ENCODE peak calls at places on chromosomes 13 and 19, in six cellular contexts. H, Z, B, L, E and T are unnamed samples.

GRCh38 chr19:29927944-29928669 is 13.9 kb upstream of the URI1 start:
- DNase-seq in H (no peak), Z (no peak), B (no peak), L (peak), E (no peak), T (no peak)

GRCh38 chr19:1104452-1105216 is 840 bp downstream of the GPX4 start:
- DNase-seq in H (peak), Z (peak), B (peak), L (peak), E (peak), T (peak)

GRCh38 chr13:112522578-112522977 is 65.4 kb downstream of the TUBGCP3 start:
- DNase-seq in H (peak), Z (no peak), B (no peak), L (no peak), E (peak), T (peak)

GRCh38 chr19:35167251-35168119 is 12.9 kb downstream of the FXYD5 start:
- DNase-seq in H (no peak), Z (no peak), B (no peak), L (peak), E (no peak), T (no peak)

GRCh38 chr13:80529734-80530133 is 188.8 kb upstream of the SPRY2 start:
- DNase-seq in H (no peak), Z (no peak), B (no peak), L (no peak), E (no peak), T (no peak)

GRCh38 chr19:50559636-50560035 is 8.6 kb downstream of the LRRC4B start:
- DNase-seq in H (no peak), Z (no peak), B (no peak), L (no peak), E (no peak), T (no peak)

GRCh38 chr13:21980049-21980448 is 309.2 kb downstream of the FGF9 start:
- DNase-seq in H (no peak), Z (no peak), B (no peak), L (no peak), E (no peak), T (no peak)

GRCh38 chr13:98203641-98204326 is 26.7 kb upstream of the RNF113B start:
- DNase-seq in H (no peak), Z (peak), B (no peak), L (no peak), E (no peak), T (no peak)

GRCh38 chr13:91745962-91746361 is 347.5 kb downstream of the GPC5 start:
- DNase-seq in H (no peak), Z (no peak), B (no peak), L (no peak), E (no peak), T (no peak)

GRCh38 chr13:24627090-24627714 is 53.0 kb upstream of the ATP12A start:
- DNase-seq in H (no peak), Z (peak), B (peak), L (peak), E (peak), T (no peak)

GRCh38 chr13:107625648-107626047 is 589.7 kb downstream of the LIG4 start:
- DNase-seq in H (no peak), Z (no peak), B (no peak), L (no peak), E (no peak), T (no peak)

GRCh38 chr13:34462843-34463242 is 479.2 kb upstream of the NBEA start:
- DNase-seq in H (peak), Z (peak), B (no peak), L (no peak), E (no peak), T (peak)

GRCh38 chr19:29040951-29041350 is 172.0 kb downstream of the UQCRFS1 start:
- DNase-seq in H (no peak), Z (no peak), B (peak), L (peak), E (no peak), T (no peak)

GRCh38 chr13:52383362-52383761 is 22.6 kb downstream of the THSD1 start:
- DNase-seq in H (peak), Z (no peak), B (no peak), L (no peak), E (no peak), T (no peak)

GRCh38 chr13:30618186-30618937 is 642 bp downstream of the USPL1 start:
- DNase-seq in H (no peak), Z (peak), B (peak), L (no peak), E (no peak), T (peak)

GRCh38 chr13:44106231-44107152 is 226.8 kb downstream of the LACC1 start:
- DNase-seq in H (no peak), Z (peak), B (no peak), L (no peak), E (no peak), T (no peak)

GRCh38 chr19:40682431-40682964 is 8.0 kb downstream of the NUMBL start:
- DNase-seq in H (no peak), Z (peak), B (no peak), L (no peak), E (no peak), T (no peak)

GRCh38 chr19:41808663-41809566 is 12.5 kb downstream of the CEACAM3 start:
- DNase-seq in H (no peak), Z (no peak), B (no peak), L (no peak), E (no peak), T (no peak)

GRCh38 chr19:46976845-46977320 is 42.8 kb upstream of the NPAS1 start:
- DNase-seq in H (peak), Z (peak), B (peak), L (peak), E (no peak), T (peak)

GRCh38 chr19:12948597-12949362 is 3.1 kb downstream of the RAD23A start:
- DNase-seq in H (no peak), Z (no peak), B (no peak), L (no peak), E (no peak), T (no peak)

GRCh38 chr13:112204881-112205327 is 138.0 kb downstream of the SOX1 start:
- DNase-seq in H (no peak), Z (no peak), B (peak), L (peak), E (peak), T (no peak)

GRCh38 chr13:18943721-18944391 is 237.8 kb downstream of the TUBA3C start:
- DNase-seq in H (no peak), Z (no peak), B (no peak), L (no peak), E (no peak), T (no peak)

GRCh38 chr13:101529419-101529818 is 76.9 kb downstream of the ITGBL1 start:
- DNase-seq in H (peak), Z (no peak), B (no peak), L (no peak), E (no peak), T (peak)

DNA sequence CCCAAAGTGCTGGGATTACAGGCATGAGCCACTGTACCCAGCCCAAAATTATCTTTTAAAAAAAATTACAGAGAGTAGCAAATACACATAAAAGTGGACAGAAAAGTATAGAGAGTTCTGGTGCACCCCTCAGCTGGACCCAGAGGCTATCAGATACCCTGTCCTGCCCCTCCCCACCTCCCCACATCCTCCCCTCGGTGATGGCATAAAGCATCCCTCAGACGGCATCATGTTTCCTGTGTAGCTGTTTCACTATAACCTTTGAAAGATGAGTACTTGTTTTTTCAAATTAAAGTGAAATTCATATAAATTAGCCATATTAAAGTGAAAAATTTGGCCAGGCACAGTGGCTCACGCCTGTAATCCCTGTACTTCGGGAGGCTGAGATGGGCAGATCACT is 20.1 kb downstream of the SLC27A1 start:
- DNase-seq in H (no peak), Z (no peak), B (no peak), L (no peak), E (no peak), T (no peak)
- H4K91ac ChIP-seq in H (no peak), Z (no peak), B (no peak), L (no peak), E (no peak), T (no peak)

GRCh38 chr13:105087941-105088340 is 1447.5 kb downstream of the EFNB2 start:
- DNase-seq in H (no peak), Z (no peak), B (no peak), L (no peak), E (no peak), T (no peak)
- H4K91ac ChIP-seq in H (no peak), Z (no peak), B (no peak), L (no peak), E (no peak), T (no peak)

GRCh38 chr13:29159871-29160270 is 339.7 kb downstream of the MTUS2 start:
- DNase-seq in H (no peak), Z (peak), B (no peak), L (no peak), E (no peak), T (peak)

GRCh38 chr13:29156136-29156535 is 336.0 kb downstream of the MTUS2 start:
- DNase-seq in H (no peak), Z (no peak), B (no peak), L (no peak), E (no peak), T (no peak)

DNA sequence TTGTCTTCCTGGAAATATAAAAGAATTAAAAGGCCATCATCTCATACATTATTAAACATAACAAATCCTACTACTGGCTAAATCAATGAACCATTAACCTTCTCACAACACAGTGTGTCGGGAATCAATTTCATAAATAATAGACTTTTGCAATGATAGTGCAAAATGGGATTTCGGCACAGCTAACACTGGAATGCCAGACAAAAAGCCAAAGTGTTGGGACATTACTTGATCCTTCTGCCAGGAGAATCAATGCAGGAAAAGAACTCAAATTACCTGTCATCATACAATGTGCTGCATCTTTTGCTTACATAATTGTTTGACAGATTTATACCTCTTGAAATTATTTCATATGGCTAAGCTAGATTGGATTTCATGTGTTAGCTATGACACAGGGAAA is 334.3 kb downstream of the MTUS2 start:
- DNase-seq in H (no peak), Z (no peak), B (no peak), L (no peak), E (no peak), T (no peak)
- H4K91ac ChIP-seq in H (no peak), Z (no peak), B (no peak), L (no peak), E (no peak), T (no peak)

GRCh38 chr19:8041553-8041952 is 11.0 kb upstream of the CCL25 start:
- DNase-seq in H (no peak), Z (no peak), B (no peak), L (no peak), E (no peak), T (no peak)

GRCh38 chr19:8036438-8037099 is 16.0 kb upstream of the CCL25 start:
- DNase-seq in H (no peak), Z (no peak), B (no peak), L (no peak), E (no peak), T (no peak)

GRCh38 chr19:8042900-8043299 is 9.7 kb upstream of the CCL25 start:
- DNase-seq in H (no peak), Z (no peak), B (no peak), L (no peak), E (no peak), T (no peak)

GRCh38 chr19:8038815-8039214 is 13.7 kb upstream of the CCL25 start:
- DNase-seq in H (no peak), Z (no peak), B (no peak), L (no peak), E (no peak), T (no peak)

DNA sequence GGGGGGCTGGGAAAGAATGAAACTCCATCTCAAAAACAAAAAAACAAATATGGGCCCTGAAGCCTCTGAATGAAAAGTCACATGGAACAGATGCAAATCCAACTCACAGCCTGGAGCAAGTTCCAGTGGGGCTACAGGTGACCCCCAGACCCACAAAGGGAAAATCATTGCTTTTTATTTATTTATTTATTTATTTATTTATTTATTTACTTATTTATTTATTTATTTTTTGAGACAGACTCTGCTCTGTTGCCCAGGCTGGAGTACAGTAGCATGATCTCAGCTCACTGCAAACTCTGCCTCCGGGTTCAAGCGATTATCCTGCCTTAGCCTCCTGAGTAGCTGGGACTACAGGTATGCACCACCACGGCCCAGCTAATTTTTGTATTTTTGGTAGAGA is 13.3 kb upstream of the CCL25 start:
- DNase-seq in H (no peak), Z (no peak), B (no peak), L (no peak), E (no peak), T (no peak)
- H4K91ac ChIP-seq in H (no peak), Z (no peak), B (no peak), L (no peak), E (no peak), T (no peak)

DNA sequence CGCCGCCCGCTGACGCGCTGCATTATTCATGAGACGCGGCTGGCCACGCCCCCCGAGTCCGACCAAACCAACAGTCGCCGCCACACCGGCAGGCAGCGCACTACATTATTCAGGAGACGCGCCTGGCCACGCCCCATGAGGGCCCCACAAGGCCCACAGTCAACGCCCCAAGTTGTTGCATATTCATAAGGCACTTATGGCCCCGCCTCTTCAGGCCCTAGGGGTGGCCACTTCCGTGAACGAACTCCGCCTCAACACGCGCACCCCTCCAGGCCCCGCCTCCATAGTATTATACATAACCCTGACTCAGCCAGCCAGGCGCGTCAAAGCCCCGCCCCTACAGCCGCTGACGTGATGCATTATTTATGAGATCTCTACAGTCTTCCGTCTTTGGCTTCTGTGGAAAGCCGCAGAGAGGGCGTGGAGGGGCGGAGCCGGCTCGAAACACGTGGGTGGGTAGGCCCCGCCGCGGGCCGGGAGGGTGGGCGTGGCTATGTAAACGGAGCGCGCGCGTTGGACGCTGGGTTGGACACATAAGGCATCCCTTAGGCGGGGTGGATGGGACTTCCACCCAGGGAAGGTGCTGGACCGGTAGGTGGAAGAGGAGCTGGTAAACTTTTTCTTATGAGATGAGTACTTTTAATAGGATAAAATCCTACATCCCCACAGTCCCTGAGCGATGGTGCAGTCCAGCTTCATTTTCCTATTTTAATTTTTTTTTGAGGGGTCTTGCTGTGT is 423 bp upstream of the ELL start:
- DNase-seq in H (peak), Z (peak), B (peak), L (peak), E (peak), T (peak)
- H4K91ac ChIP-seq in H (no peak), Z (no peak), B (no peak), L (no peak), E (no peak), T (no peak)

DNA sequence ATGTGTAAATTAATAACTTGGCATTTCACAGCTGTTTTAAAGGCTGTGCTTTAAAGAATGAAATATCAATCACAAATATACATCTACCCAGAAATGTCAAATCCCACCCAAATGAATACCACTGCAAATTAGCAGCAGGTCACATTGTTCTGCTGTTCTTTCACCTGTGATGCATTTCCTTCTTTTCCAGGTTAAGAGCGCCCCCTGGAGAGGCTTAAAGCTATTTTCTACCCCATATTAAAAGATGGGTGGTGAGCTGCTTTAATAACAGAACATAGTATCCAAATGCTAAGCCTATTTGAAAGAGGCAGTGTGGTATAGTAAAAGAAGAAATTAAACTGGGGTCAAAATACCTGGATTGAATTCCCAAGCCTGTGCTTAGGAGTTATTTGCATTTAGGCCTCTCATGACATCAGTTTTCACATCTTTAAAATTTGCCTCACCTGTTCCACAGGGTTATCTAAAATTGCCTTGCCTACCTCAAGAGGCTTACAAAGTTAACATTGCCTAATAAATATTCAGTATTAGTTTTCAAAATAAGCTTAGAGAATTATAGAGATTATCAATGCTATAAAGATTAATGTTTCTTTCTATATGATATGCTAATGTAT is 396.9 kb upstream of the SLITRK5 start:
- DNase-seq in H (peak), Z (peak), B (peak), L (peak), E (peak), T (peak)
- H4K91ac ChIP-seq in H (no peak), Z (no peak), B (no peak), L (no peak), E (no peak), T (no peak)

DNA sequence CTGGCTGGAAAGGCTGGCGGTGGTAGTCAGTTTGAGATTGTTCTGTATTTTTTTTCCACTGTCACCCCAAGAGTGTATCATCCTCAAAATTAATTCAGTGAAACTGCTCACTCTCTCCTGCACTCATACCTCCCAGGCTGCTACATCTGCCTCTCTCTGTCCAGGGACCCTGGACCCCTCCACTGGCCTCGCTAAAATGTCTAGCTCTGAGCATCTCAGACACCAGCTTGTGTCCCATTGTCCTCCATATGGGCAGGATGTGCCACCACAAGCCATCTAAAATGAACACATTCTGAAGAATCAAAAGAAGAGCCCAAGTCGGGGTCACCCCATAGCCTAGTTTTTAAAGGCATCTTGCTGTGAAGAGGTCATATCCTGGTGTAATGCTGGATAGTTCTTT is 345.5 kb upstream of the TSHZ3 start:
- DNase-seq in H (no peak), Z (no peak), B (no peak), L (no peak), E (no peak), T (no peak)
- H4K91ac ChIP-seq in H (no peak), Z (no peak), B (no peak), L (no peak), E (no peak), T (no peak)

GRCh38 chr13:45297456-45298205 is 43.4 kb downstream of the TPT1 start:
- DNase-seq in H (no peak), Z (no peak), B (no peak), L (no peak), E (no peak), T (no peak)
- H4K91ac ChIP-seq in H (no peak), Z (no peak), B (no peak), L (no peak), E (no peak), T (no peak)

GRCh38 chr13:27304611-27305010 is 34.0 kb downstream of the RASL11A start:
- DNase-seq in H (no peak), Z (no peak), B (no peak), L (no peak), E (no peak), T (no peak)

GRCh38 chr13:27300941-27301586 is 30.4 kb downstream of the RASL11A start:
- DNase-seq in H (no peak), Z (peak), B (no peak), L (no peak), E (no peak), T (no peak)

GRCh38 chr13:27306364-27306763 is 35.7 kb downstream of the RASL11A start:
- DNase-seq in H (no peak), Z (no peak), B (no peak), L (no peak), E (no peak), T (no peak)

GRCh38 chr13:27302643-27303262 is 32.1 kb downstream of the RASL11A start:
- DNase-seq in H (no peak), Z (no peak), B (no peak), L (no peak), E (no peak), T (no peak)

DNA sequence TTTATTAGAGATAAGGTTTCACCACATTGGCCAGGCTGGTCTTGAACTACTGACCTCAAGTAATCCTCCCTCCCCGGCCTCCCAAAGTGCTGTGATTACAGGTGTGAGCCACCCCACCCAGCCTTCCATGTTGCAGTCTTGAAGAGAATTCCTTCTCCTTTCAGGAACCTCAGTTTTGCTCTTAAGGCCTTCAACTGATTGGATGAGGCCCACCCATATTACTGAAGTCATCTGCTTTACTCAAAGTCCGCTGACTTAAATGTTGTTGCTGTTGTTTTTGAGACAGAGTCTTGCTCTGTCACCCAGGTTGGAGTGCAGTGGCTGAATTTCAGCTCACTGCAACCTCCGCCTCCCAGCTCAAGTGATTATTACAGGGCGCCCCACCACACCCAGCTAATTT is 33.5 kb downstream of the RASL11A start:
- DNase-seq in H (no peak), Z (no peak), B (no peak), L (no peak), E (no peak), T (no peak)
- H4K91ac ChIP-seq in H (no peak), Z (no peak), B (no peak), L (no peak), E (no peak), T (no peak)